ENCODE peak calls at places on chromosomes 13 and 19, in eight cellular contexts. D, U, G, I, J, F, Q and A are unnamed samples. For H3K4me1, the result is how much of the 10 kb centered on the place peaks cover.

GRCh38 chr13:79874396-79875360 is 393.7 kb downstream of the NDFIP2 start:
- DNase-seq in D (no peak), U (no peak), G (no peak), I (peak), J (no peak), F (no peak), Q (no peak), A (no peak)

GRCh38 chr13:49629196-49629938 is 1.1 kb downstream of the ARL11 start:
- DNase-seq in D (no peak), U (no peak), G (no peak), I (no peak), J (no peak), F (no peak), Q (no peak), A (no peak)

GRCh38 chr19:40337594-40337993 is 10.6 kb downstream of the C19orf47 start:
- DNase-seq in D (no peak), U (no peak), G (no peak), I (no peak), J (no peak), F (no peak), Q (no peak), A (no peak)

GRCh38 chr19:48751835-48752510 is 468 bp downstream of the FUT1 start:
- DNase-seq in D (peak), U (no peak), G (no peak), I (peak), J (no peak), F (no peak), Q (no peak), A (no peak)

GRCh38 chr19:7665076-7665475 is 3.8 kb upstream of the RETN start:
- DNase-seq in D (no peak), U (no peak), G (no peak), I (no peak), J (no peak), F (no peak), Q (no peak), A (no peak)

GRCh38 chr13:27194895-27195764 is 23.5 kb upstream of the USP12 start:
- DNase-seq in D (peak), U (no peak), G (no peak), I (peak), J (peak), F (no peak), Q (no peak), A (no peak)

GRCh38 chr13:51764184-51765141 is 39.5 kb downstream of the DHRS12 start:
- DNase-seq in D (peak), U (no peak), G (peak), I (no peak), J (peak), F (peak), Q (peak), A (peak)

GRCh38 chr19:20367811-20368294 is 197.7 kb downstream of the ZNF737 start:
- DNase-seq in D (no peak), U (peak), G (no peak), I (peak), J (no peak), F (no peak), Q (peak), A (no peak)

GRCh38 chr13:37473035-37473434 is 125.5 kb downstream of the POSTN start:
- DNase-seq in D (no peak), U (no peak), G (no peak), I (peak), J (no peak), F (no peak), Q (no peak), A (no peak)

GRCh38 chr19:35797663-35798062 is 15.0 kb downstream of the PRODH2 start:
- DNase-seq in D (no peak), U (no peak), G (no peak), I (peak), J (no peak), F (no peak), Q (peak), A (no peak)

GRCh38 chr13:75968103-75968838 is 332.1 kb downstream of the LMO7 start:
- DNase-seq in D (peak), U (no peak), G (no peak), I (no peak), J (no peak), F (no peak), Q (no peak), A (no peak)

GRCh38 chr13:35489050-35489449 is 12.6 kb upstream of the MAB21L1 start:
- DNase-seq in D (no peak), U (no peak), G (no peak), I (no peak), J (no peak), F (no peak), Q (no peak), A (no peak)

GRCh38 chr13:113208424-113209335 is at the start of gene PCID2:
- DNase-seq in D (peak), U (peak), G (peak), I (peak), J (peak), F (peak), Q (peak), A (peak)

GRCh38 chr13:105336706-105337582 is 1198.5 kb downstream of the EFNB2 start:
- DNase-seq in D (no peak), U (no peak), G (no peak), I (no peak), J (no peak), F (no peak), Q (no peak), A (no peak)

GRCh38 chr13:91166714-91167511 is 180.6 kb upstream of the MIR17HG start:
- DNase-seq in D (no peak), U (no peak), G (no peak), I (no peak), J (no peak), F (no peak), Q (no peak), A (no peak)

GRCh38 chr19:3001235-3001800 is 24.0 kb downstream of the TLE6 start:
- DNase-seq in D (no peak), U (no peak), G (no peak), I (no peak), J (no peak), F (no peak), Q (no peak), A (no peak)

GRCh38 chr13:111230385-111230930 is 90.0 kb upstream of the TEX29 start:
- DNase-seq in D (no peak), U (no peak), G (no peak), I (no peak), J (no peak), F (no peak), Q (peak), A (no peak)

GRCh38 chr13:98475521-98475920 is 101.4 kb downstream of the STK24 start:
- DNase-seq in D (no peak), U (no peak), G (no peak), I (peak), J (no peak), F (no peak), Q (peak), A (no peak)

GRCh38 chr13:77584111-77584510 is 48.6 kb downstream of the SCEL start:
- DNase-seq in D (no peak), U (peak), G (no peak), I (no peak), J (no peak), F (no peak), Q (no peak), A (no peak)

GRCh38 chr13:66353664-66354063 is 876.5 kb downstream of the PCDH9 start:
- DNase-seq in D (peak), U (peak), G (no peak), I (no peak), J (no peak), F (no peak), Q (no peak), A (no peak)

GRCh38 chr19:49497047-49497789 is 984 bp downstream of the RPS11 start:
- DNase-seq in D (peak), U (no peak), G (peak), I (peak), J (peak), F (peak), Q (peak), A (peak)

GRCh38 chr19:35353635-35354034 is 4.6 kb upstream of the FFAR3 start:
- DNase-seq in D (no peak), U (no peak), G (no peak), I (no peak), J (no peak), F (no peak), Q (no peak), A (no peak)

GRCh38 chr13:75236774-75237173 is 245.2 kb downstream of the TBC1D4 start:
- DNase-seq in D (peak), U (no peak), G (no peak), I (no peak), J (no peak), F (no peak), Q (no peak), A (no peak)

GRCh38 chr13:78602561-78603239 is 652 bp downstream of the POU4F1 start:
- DNase-seq in D (no peak), U (no peak), G (no peak), I (peak), J (no peak), F (no peak), Q (no peak), A (no peak)

GRCh38 chr19:35519291-35519690 is 5.8 kb upstream of the DMKN start:
- DNase-seq in D (peak), U (no peak), G (no peak), I (no peak), J (no peak), F (no peak), Q (no peak), A (no peak)

GRCh38 chr13:93361703-93362102 is 135.1 kb downstream of the GPC6 start:
- DNase-seq in D (no peak), U (no peak), G (no peak), I (no peak), J (no peak), F (no peak), Q (no peak), A (no peak)

GRCh38 chr19:14375055-14375581 is 6.1 kb upstream of the ADGRE5 start:
- DNase-seq in D (no peak), U (no peak), G (peak), I (no peak), J (no peak), F (no peak), Q (no peak), A (peak)

GRCh38 chr13:43360911-43361605 is 337.7 kb downstream of the DNAJC15 start:
- DNase-seq in D (peak), U (no peak), G (no peak), I (no peak), J (no peak), F (no peak), Q (no peak), A (no peak)

GRCh38 chr19:40601061-40601973 is at the start of gene LTBP4:
- DNase-seq in D (no peak), U (no peak), G (no peak), I (peak), J (no peak), F (peak), Q (peak), A (no peak)

GRCh38 chr19:2722541-2723344 is 1.6 kb upstream of the DIRAS1 start:
- DNase-seq in D (peak), U (no peak), G (no peak), I (peak), J (peak), F (peak), Q (peak), A (no peak)

GRCh38 chr13:44648392-44649117 is 72.4 kb upstream of the TSC22D1 start:
- DNase-seq in D (peak), U (no peak), G (no peak), I (peak), J (peak), F (no peak), Q (no peak), A (peak)

GRCh38 chr19:10624585-10624984 is 768 bp upstream of the SLC44A2 start:
- DNase-seq in D (no peak), U (no peak), G (no peak), I (no peak), J (no peak), F (no peak), Q (no peak), A (peak)

GRCh38 chr19:6811906-6812305 is 39.4 kb downstream of the VAV1 start:
- DNase-seq in D (peak), U (no peak), G (no peak), I (peak), J (peak), F (no peak), Q (no peak), A (peak)

DNA sequence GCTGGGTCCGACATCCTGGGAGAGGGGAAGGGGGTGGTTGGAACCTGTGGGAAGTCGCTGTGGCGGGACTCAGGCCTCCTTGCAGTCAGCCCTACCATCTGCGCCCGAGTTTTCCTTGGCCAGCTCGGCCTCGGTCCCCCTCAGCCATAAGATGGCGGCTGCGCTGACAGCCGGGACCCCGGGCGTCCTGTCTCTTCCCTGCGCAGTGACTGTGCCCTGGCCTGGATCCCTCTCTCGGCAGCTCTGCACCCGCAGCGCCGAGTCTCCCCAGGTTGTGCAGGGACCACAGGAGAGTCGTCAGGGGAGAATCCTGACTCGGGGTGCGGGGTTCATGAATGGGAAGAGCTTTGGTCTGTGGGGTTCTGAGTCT is 345 bp downstream of the ZNF257 start:
- DNase-seq in D (no peak), U (peak), G (peak), I (no peak), J (no peak), F (no peak), Q (no peak), A (no peak)
- H3K27ac ChIP-seq in D (no peak), U (no peak), G (peak), I (no peak), J (no peak), F (peak), Q (no peak), A (peak)

GRCh38 chr13:48294670-48295069 is 8.9 kb upstream of the RB1 start:
- DNase-seq in D (no peak), U (no peak), G (no peak), I (no peak), J (no peak), F (no peak), Q (no peak), A (no peak)
- H3K4me1 ChIP-seq in D (under half), U (under half), G (under half), I (under half), J (under half), F (under half), Q (under half), A (under half)

DNA sequence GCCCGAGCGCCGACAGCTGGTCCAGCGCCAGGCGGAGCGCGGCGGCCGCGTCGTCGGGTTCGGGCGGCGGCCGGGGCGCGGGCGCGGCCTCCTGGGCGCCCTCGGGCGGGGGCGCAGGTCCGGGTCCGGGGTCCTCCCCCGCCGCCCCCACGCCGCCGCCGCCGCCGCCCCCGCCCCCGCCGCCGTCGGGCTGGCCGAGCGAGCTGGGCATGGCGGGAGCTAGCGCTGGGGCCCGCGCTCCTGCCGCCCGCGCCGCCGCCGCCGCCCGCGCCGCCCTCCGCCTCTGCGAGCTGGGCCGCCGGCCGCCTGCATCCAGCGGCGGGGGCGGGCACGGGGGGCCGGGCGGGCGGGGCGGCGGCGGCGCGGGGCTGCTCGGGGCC is 287 bp downstream of the MEX3D start:
- DNase-seq in D (no peak), U (no peak), G (no peak), I (no peak), J (no peak), F (no peak), Q (peak), A (no peak)
- H3K4me3 ChIP-seq in D (no peak), U (peak), G (no peak), I (no peak), J (peak), F (peak), Q (no peak), A (no peak)

DNA sequence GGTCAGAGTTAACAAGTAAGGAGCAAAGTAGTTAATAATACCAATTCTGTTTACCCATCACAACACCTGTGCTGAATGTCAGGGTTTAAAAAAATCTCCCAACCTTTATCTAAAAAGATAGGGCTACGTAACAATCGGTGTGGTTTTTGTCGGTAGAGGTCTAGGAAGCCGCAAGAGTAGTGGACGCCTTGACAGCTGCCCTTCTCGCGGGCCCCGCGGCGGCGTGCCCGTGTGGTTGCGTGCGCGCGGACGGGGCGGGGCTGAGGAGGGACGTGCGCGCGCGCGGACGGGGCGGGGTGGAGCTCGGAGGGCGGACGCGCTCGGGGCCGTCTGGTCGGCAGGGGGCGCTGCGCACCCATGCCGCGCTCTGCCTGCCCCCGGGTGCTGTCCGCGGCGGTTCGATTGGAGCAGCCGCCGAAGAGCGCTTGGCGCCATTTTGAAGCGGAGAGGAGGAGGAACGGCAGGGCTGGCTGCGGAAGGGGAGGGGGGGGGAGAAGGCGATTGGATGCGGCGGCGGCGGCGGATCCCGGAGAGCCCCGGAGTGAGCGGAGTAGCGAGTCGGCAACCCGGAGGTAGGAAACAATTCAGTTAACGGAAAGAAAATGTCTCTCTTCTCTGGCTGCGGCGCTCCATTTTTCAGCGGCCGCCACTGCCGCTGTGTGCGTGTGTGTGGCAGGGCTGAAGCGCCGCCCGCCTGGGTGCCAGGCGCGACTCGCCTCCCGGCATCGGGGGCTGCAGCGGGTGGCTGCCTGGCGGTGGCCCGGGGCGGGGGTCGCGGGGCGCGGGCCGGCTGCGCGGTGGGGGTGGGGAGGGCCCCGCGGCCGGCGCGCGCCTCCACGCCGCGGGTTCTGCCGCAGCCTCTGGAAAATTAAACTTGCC is at the start of gene PDS5B:
- DNase-seq in D (peak), U (peak), G (peak), I (peak), J (peak), F (peak), Q (peak), A (peak)
- H3K27ac ChIP-seq in D (peak), U (peak), G (peak), I (peak), J (peak), F (peak), Q (peak), A (peak)